ENCODE peak calls at places on chromosomes 5 and 9, in five cellular contexts. One of them, this sample, is unnamed.

GRCh38 chr5:72451771-72452505 is 55.3 kb downstream of the ZNF366 start:
- DNase-seq in endodermal cell: peak; percentile 55
- DNase-seq in lower lobe of right lung: no peak
- DNase-seq in tibial artery: peak; percentile 85
- DNase-seq in H1: no peak
- DNase-seq in this sample: peak; percentile 77

GRCh38 chr9:693460-694390 is 147.8 kb upstream of the DMRT1 start:
- DNase-seq in endodermal cell: peak; percentile 48
- DNase-seq in lower lobe of right lung: no peak
- DNase-seq in tibial artery: peak; percentile 70
- DNase-seq in H1: no peak
- DNase-seq in this sample: peak; percentile 66

GRCh38 chr5:69493235-69493925 is 790 bp downstream of the OCLN start:
- DNase-seq in endodermal cell: peak; percentile 86
- DNase-seq in lower lobe of right lung: peak; percentile 73
- DNase-seq in tibial artery: no peak
- DNase-seq in H1: peak; percentile 79
- DNase-seq in this sample: no peak

GRCh38 chr9:70805953-70806352 is 315.5 kb downstream of the TRPM3 start:
- DNase-seq in endodermal cell: no peak
- DNase-seq in lower lobe of right lung: no peak
- DNase-seq in tibial artery: peak; percentile 27
- DNase-seq in H1: no peak
- DNase-seq in this sample: no peak

GRCh38 chr5:75368391-75368790 is 31.4 kb downstream of the HMGCR start:
- DNase-seq in endodermal cell: no peak
- DNase-seq in lower lobe of right lung: no peak
- DNase-seq in tibial artery: no peak
- DNase-seq in H1: no peak
- DNase-seq in this sample: no peak

GRCh38 chr5:145941096-145941676 is 4.8 kb downstream of the SH3RF2 start:
- DNase-seq in endodermal cell: no peak
- DNase-seq in lower lobe of right lung: no peak
- DNase-seq in tibial artery: no peak
- DNase-seq in H1: no peak
- DNase-seq in this sample: no peak

GRCh38 chr5:34598177-34598794 is 57.8 kb upstream of the RAI14 start:
- DNase-seq in endodermal cell: no peak
- DNase-seq in lower lobe of right lung: no peak
- DNase-seq in tibial artery: peak; percentile 29
- DNase-seq in H1: no peak
- DNase-seq in this sample: no peak

GRCh38 chr9:121399883-121400607 is 30.0 kb upstream of the STOM start:
- DNase-seq in endodermal cell: no peak
- DNase-seq in lower lobe of right lung: no peak
- DNase-seq in tibial artery: no peak
- DNase-seq in H1: no peak
- DNase-seq in this sample: no peak

GRCh38 chr5:57176350-57176857 is 2.5 kb downstream of the GPBP1 start:
- DNase-seq in endodermal cell: no peak
- DNase-seq in lower lobe of right lung: no peak
- DNase-seq in tibial artery: no peak
- DNase-seq in H1: no peak
- DNase-seq in this sample: no peak

GRCh38 chr5:172505840-172506638 is 51.7 kb upstream of the SH3PXD2B start:
- DNase-seq in endodermal cell: peak; percentile 16
- DNase-seq in lower lobe of right lung: no peak
- DNase-seq in tibial artery: no peak
- DNase-seq in H1: peak; percentile 28
- DNase-seq in this sample: no peak

DNA sequence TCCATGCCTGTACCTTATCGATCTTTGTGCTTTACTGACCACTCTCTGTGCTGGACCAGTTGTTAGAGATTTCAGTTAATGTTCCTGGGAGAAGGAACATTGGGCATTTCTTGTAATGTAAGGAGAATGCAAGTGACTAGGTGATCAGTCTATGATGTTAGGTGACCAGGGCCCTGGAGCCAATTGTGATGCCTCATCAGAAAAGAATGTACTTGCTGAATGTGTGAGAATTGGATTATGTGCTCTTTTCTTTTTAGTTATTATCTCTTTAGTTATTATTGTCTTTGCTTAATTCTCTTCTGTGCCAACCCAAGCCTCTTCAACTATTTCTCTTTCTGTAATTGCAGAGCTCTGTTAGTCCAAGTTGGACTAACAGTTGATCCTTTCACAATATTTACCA is 92.9 kb downstream of the LRRC70 start:
- DNase-seq in endodermal cell: no peak
- DNase-seq in lower lobe of right lung: no peak
- DNase-seq in tibial artery: no peak
- DNase-seq in H1: no peak
- DNase-seq in this sample: no peak
- TF ChIP-seq CTCF in endodermal cell: no peak
- TF ChIP-seq CTCF in lower lobe of right lung: no peak
- TF ChIP-seq CTCF in tibial artery: no peak
- TF ChIP-seq CTCF in H1: no peak
- TF ChIP-seq CTCF in this sample: no peak

DNA sequence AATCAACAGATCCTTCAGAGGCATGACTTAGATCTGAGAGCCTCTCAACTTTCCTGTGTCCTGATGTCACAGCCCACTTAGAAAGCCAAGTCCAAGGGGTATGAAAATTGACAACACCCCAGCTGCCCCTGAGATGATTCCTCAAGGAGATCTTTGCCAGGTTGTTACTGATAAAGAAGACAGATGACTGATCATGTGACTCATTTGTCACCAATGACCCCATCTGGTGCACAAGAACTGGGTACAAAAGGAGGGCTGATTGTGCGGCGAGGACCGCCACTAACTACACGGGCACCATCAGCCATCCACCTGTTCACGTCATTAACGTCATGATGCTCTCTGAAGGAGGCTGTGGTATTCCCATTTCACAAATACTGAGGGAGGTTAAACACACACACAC is 583.2 kb upstream of the KLF4 start:
- DNase-seq in endodermal cell: no peak
- DNase-seq in lower lobe of right lung: no peak
- DNase-seq in tibial artery: no peak
- DNase-seq in H1: no peak
- DNase-seq in this sample: no peak
- H3K4me1 ChIP-seq in endodermal cell: no peaks in the 10 kb centered on the region
- H3K4me1 ChIP-seq in lower lobe of right lung: no peaks in the 10 kb centered on the region
- H3K4me1 ChIP-seq in tibial artery: no peaks in the 10 kb centered on the region
- H3K4me1 ChIP-seq in H1: no peaks in the 10 kb centered on the region
- H3K4me1 ChIP-seq in this sample: no peaks in the 10 kb centered on the region

DNA sequence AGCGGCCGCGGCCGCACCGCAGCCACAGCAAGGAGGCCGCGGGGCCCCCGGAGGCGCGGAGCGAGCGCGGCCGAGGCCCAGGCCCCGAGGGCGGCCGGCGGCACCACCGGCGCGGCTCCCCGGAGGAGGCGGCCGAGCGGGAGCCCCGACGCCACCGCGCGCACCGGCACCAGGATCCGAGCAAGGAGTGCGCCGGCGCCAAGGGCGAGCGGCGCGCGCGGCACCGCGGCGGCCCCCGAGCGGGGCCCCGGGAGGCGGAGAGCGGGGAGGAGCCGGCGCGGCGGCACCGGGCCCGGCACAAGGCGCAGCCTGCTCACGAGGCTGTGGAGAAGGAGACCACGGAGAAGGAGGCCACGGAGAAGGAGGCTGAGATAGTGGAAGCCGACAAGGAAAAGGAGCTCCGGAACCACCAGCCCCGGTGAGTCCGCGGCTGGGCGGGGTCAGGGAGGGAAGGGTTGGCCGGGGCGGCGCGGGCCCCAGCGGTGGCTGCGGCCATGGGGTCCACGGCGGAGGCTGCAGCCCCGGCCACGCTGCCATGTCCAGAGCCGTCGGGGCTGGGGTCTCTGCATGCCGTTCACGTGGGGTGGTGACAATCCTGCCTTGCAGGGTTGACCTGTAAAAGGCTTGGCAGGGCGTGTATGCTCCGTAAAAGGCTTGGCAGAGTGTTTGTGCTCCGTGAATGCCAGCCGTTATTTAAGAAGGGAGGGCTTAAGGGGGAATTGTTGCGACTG is 146.0 kb downstream of the CACNA1B start:
- DNase-seq in endodermal cell: peak; percentile 75
- DNase-seq in lower lobe of right lung: peak; percentile 31
- DNase-seq in tibial artery: no peak
- DNase-seq in H1: peak; percentile 76
- DNase-seq in this sample: peak; percentile 26
- H3K4me3 ChIP-seq in endodermal cell: peak overlapping the region; percentile 49
- H3K4me3 ChIP-seq in lower lobe of right lung: no peak overlapping the region
- H3K4me3 ChIP-seq in tibial artery: no peak overlapping the region
- H3K4me3 ChIP-seq in H1: peak overlapping the region; percentile 38
- H3K4me3 ChIP-seq in this sample: no peak overlapping the region

GRCh38 chr9:83445703-83446102 is 92.5 kb downstream of the FRMD3 start:
- DNase-seq in endodermal cell: no peak
- DNase-seq in lower lobe of right lung: no peak
- DNase-seq in tibial artery: no peak
- DNase-seq in H1: no peak
- DNase-seq in this sample: no peak
- TF ChIP-seq CTCF in endodermal cell: no peak
- TF ChIP-seq CTCF in lower lobe of right lung: no peak
- TF ChIP-seq CTCF in tibial artery: no peak
- TF ChIP-seq CTCF in H1: no peak
- TF ChIP-seq CTCF in this sample: no peak

DNA sequence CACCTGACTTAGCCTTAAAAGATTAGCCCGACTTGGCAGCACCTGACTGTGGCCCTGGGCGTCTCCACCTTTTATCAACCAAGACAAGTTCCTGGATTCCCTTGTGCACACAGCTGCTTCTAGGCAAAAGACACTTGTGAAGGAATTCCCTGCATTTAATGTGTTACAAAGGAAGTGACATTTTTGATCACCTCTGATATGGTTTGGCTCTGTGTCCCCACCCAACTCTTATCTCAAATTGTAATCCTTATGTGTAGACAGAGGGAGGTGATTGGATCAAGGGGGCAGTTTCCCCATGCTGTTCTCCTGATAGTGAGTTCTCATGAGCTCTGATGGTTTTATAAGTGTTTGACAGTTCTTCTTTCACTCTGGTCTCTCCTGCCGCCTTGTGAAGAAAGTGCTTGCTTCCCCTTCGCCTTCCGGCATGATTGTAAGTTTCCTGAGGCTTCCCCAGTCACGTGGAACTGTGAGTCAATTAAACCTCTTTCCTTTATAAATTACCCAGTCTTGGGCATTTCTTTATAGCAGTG is 2.6 kb upstream of the CPEB4 start:
- DNase-seq in endodermal cell: no peak
- DNase-seq in lower lobe of right lung: no peak
- DNase-seq in tibial artery: peak; percentile 54
- DNase-seq in H1: no peak
- DNase-seq in this sample: no peak
- H3K4me1 ChIP-seq in endodermal cell: no peaks in the 10 kb centered on the region
- H3K4me1 ChIP-seq in lower lobe of right lung: peaks cover 38% of the 10 kb centered on the region
- H3K4me1 ChIP-seq in tibial artery: no peaks in the 10 kb centered on the region
- H3K4me1 ChIP-seq in H1: peaks cover 9% of the 10 kb centered on the region
- H3K4me1 ChIP-seq in this sample: peaks cover 5% of the 10 kb centered on the region

GRCh38 chr5:51377151-51378060 is 5.8 kb upstream of the ISL1 start:
- DNase-seq in endodermal cell: peak; percentile 79
- DNase-seq in lower lobe of right lung: no peak
- DNase-seq in tibial artery: no peak
- DNase-seq in H1: no peak
- DNase-seq in this sample: no peak

GRCh38 chr5:51378778-51379652 is 4.2 kb upstream of the ISL1 start:
- DNase-seq in endodermal cell: peak; percentile 79
- DNase-seq in lower lobe of right lung: no peak
- DNase-seq in tibial artery: no peak
- DNase-seq in H1: no peak
- DNase-seq in this sample: no peak

GRCh38 chr5:51376504-51376903 is 6.7 kb upstream of the ISL1 start:
- DNase-seq in endodermal cell: peak; percentile 51
- DNase-seq in lower lobe of right lung: no peak
- DNase-seq in tibial artery: no peak
- DNase-seq in H1: no peak
- DNase-seq in this sample: no peak

GRCh38 chr5:51378415-51378777 is 4.9 kb upstream of the ISL1 start:
- DNase-seq in endodermal cell: peak; percentile 78
- DNase-seq in lower lobe of right lung: no peak
- DNase-seq in tibial artery: no peak
- DNase-seq in H1: no peak
- DNase-seq in this sample: no peak

DNA sequence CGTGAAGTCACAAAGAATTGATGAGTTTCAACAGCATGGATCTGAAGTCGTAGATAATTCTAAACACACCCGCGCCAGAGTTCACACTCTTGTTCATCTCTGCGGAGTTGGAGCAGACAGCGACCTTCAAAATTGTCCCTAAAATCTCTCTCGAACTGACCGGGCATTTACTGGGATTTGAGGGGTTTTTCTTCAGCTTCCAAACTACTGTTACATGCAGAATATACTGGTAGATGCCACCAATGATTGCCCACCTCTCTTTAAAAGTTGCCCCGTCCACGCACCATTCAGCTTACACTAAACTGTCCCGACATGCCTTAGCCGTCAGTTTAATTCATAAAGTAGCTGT is 5.2 kb upstream of the ISL1 start:
- DNase-seq in endodermal cell: no peak
- DNase-seq in lower lobe of right lung: no peak
- DNase-seq in tibial artery: no peak
- DNase-seq in H1: no peak
- DNase-seq in this sample: no peak
- H3K4me3 ChIP-seq in endodermal cell: peak overlapping the region; percentile 79
- H3K4me3 ChIP-seq in lower lobe of right lung: no peak overlapping the region
- H3K4me3 ChIP-seq in tibial artery: no peak overlapping the region
- H3K4me3 ChIP-seq in H1: peak overlapping the region; percentile 41
- H3K4me3 ChIP-seq in this sample: no peak overlapping the region

This sample was measured in psoas muscle.